ENCODE peak calls at places on chromosomes 16 and 17, in six cellular contexts. K is HepG2, X is endothelial cell of umbilical vein, Z is A549, G is K562, B is GM12878. D is an unnamed sample.

GRCh38 chr17:32742686-32743538 is 134.0 kb downstream of the MYO1D start:
- DNase-seq in K (no peak), Z (no peak), X (peak), G (no peak), B (no peak), D (no peak)

GRCh38 chr16:66420396-66420795 is 6.7 kb upstream of the BEAN1 start:
- DNase-seq in K (no peak), X (no peak), Z (no peak), B (no peak), G (no peak), D (no peak)

GRCh38 chr17:1360975-1361374 is 39.0 kb downstream of the YWHAE start:
- DNase-seq in K (no peak), B (no peak), Z (no peak), X (no peak), G (no peak), D (no peak)

GRCh38 chr17:77429985-77430752 is 289.4 kb downstream of the SEC14L1 start:
- DNase-seq in B (no peak), K (peak), G (peak), Z (peak), X (peak), D (peak)

GRCh38 chr16:4966736-4967453 is 8.8 kb downstream of the SEC14L5 start:
- DNase-seq in Z (no peak), G (no peak), K (no peak), X (no peak), B (no peak), D (no peak)

GRCh38 chr16:75096730-75097129 is 19.9 kb downstream of the LDHD start:
- DNase-seq in G (peak), Z (peak), K (no peak), X (no peak), B (no peak), D (no peak)

GRCh38 chr17:15502315-15503112 is 35.1 kb upstream of the CDRT4 start:
- DNase-seq in G (peak), K (peak), B (no peak), X (peak), Z (peak), D (peak)

GRCh38 chr16:78594191-78594590 is 494.7 kb downstream of the WWOX start:
- DNase-seq in Z (no peak), B (no peak), X (no peak), K (no peak), G (no peak), D (no peak)

GRCh38 chr16:56265184-56265583 is 73.9 kb downstream of the GNAO1 start:
- DNase-seq in Z (no peak), G (no peak), X (no peak), B (no peak), K (no peak), D (no peak)

GRCh38 chr17:82230627-82231311 is 1.9 kb downstream of the SLC16A3 start:
- DNase-seq in B (no peak), K (peak), X (peak), G (peak), Z (peak), D (peak)

GRCh38 chr17:8941980-8942617 is 23.4 kb downstream of the PIK3R5 start:
- DNase-seq in G (no peak), X (no peak), Z (no peak), B (no peak), K (no peak), D (no peak)

GRCh38 chr17:1643293-1643998 is 2.1 kb downstream of the SCARF1 start:
- DNase-seq in G (no peak), Z (peak), B (no peak), K (no peak), X (no peak), D (peak)

GRCh38 chr17:10429416-10430045 is 7.8 kb upstream of the MYH8 start:
- DNase-seq in B (no peak), X (no peak), G (no peak), K (no peak), Z (no peak), D (no peak)

GRCh38 chr16:59021751-59022150 is 287.6 kb upstream of the GOT2 start:
- DNase-seq in K (no peak), B (no peak), X (no peak), Z (peak), G (no peak), D (no peak)

GRCh38 chr17:66850692-66851091 is 15.8 kb downstream of the CACNG5 start:
- DNase-seq in X (no peak), Z (no peak), B (no peak), G (no peak), K (no peak), D (no peak)

GRCh38 chr17:66858182-66859083 is 23.5 kb downstream of the CACNG5 start:
- DNase-seq in X (no peak), G (no peak), B (no peak), Z (no peak), K (no peak), D (no peak)

GRCh38 chr17:66849851-66850580 is 15.1 kb downstream of the CACNG5 start:
- DNase-seq in K (no peak), Z (no peak), X (no peak), G (no peak), B (no peak), D (no peak)

GRCh38 chr17:66860204-66860603 is 25.3 kb downstream of the CACNG5 start:
- DNase-seq in K (no peak), Z (no peak), G (no peak), X (no peak), B (no peak), D (no peak)

DNA sequence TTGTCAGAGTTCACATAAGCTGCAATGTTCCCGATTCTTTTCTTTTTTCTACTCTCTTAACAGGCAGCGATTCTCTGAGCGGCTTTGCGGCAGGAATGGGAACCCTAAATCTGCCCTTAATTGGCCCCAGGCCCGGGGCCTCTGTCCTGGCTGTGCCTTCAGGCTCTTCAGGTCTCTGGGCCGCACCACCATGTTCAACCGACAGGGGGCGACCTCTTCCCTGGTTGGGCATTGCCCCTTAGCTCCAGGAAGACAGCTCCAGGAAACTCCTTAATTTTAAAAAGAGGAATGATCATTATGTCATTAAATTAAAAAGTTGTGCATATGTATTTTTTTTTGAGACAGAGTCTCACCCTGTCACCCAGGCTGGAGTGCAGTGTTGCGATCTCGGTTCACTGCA is 20.3 kb downstream of the CACNG5 start:
- DNase-seq in X (no peak), G (peak), K (no peak), B (no peak), Z (no peak), D (peak)
- TF ChIP-seq MYC in X (no peak), G (no peak), K (no peak), B (no peak), Z (no peak), D (no peak)

DNA sequence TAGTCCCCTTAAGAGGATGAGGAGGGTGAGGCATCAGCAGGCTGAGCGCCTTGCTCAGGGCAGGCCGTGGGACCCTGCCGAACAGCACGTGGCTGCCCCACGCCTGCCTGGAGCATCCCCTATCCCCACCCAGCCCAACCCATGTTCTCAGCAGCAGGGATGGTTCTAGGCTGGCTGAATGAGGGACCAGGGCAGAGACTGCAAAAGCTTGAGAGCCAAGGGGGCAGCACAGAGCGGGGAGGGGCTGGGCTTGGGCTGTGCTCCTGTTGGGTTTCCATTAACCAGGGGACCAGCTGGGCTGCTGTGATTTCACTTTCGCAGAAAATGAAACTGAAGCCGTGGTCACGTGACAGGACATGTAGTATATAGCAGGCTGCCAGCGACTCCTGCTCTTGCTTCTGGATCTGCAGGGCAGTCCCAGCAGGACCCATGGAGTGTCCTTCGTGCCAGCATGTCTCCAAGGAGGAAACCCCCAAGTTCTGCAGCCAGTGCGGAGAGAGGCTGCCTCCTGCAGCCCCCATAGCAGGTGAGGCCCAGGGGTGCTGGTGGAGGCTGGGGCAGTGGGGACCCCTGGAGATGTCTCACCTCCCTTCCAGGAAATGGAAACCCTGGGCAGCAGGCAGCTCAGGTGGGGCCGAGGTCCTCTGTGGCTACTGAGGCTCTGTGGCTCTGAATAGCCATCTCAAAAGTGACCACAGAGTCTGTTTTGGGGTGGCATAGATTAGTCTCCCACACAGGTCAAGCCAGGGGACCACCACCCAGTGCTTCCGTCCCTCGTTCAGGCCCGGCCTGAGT is 2.8 kb downstream of the RNF213 start:
- DNase-seq in X (peak), K (peak), G (no peak), B (peak), Z (peak), D (peak)
- TF ChIP-seq POLR2A in X (peak), K (peak), G (no peak), B (peak), Z (peak), D (no peak)

GRCh38 chr17:73309727-73310555 is 1.9 kb downstream of the CDC42EP4 start:
- DNase-seq in K (no peak), B (no peak), X (peak), Z (no peak), G (no peak), D (peak)

GRCh38 chr17:73311781-73312641 is at the start of gene CDC42EP4:
- DNase-seq in Z (peak), X (peak), B (no peak), K (peak), G (peak), D (peak)

GRCh38 chr17:73313526-73314127 is 1.8 kb upstream of the CDC42EP4 start:
- DNase-seq in X (no peak), G (no peak), K (no peak), Z (no peak), B (no peak), D (peak)

GRCh38 chr17:73308017-73308823 is 3.6 kb downstream of the CDC42EP4 start:
- DNase-seq in B (no peak), G (peak), Z (peak), X (peak), K (peak), D (peak)

DNA sequence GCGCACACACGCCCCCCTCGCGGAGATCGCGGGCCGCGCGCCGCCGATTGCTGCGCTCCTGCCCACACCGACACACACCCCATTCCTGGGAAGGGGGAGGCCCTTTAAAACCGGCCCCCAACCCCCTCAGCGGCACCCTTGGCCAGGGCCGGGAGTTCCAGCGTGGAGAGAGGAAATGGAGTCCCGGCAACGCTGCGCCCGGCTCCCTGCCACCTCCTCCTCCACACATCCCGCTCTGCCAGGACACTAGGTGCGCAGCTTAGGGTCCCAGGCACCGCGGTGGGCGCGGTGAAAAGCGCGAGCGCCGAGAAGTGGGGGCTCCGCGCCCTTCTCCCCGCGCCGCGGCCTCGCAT is 397 bp downstream of the CDC42EP4 start:
- DNase-seq in K (no peak), G (peak), X (no peak), Z (no peak), B (no peak), D (no peak)
- TF ChIP-seq MAX in K (peak), G (no peak), X (no peak), Z (no peak), B (no peak), D (no peak)

GRCh38 chr17:64148017-64148631 is 18.2 kb upstream of the ERN1 start:
- DNase-seq in X (peak), K (peak), B (no peak), Z (no peak), G (no peak), D (peak)
- TF ChIP-seq MYC in X (no peak), K (no peak), B (no peak), Z (no peak), G (no peak), D (no peak)

GRCh38 chr16:31186176-31186575 is 6.2 kb downstream of the FUS start:
- DNase-seq in X (no peak), G (peak), B (no peak), K (no peak), Z (no peak), D (peak)
- TF ChIP-seq POLR2A in X (peak), G (no peak), B (no peak), K (no peak), Z (no peak), D (no peak)

GRCh38 chr17:60640503-60640902 is 37.1 kb upstream of the BCAS3 start:
- DNase-seq in G (no peak), X (peak), Z (peak), B (no peak), K (peak), D (peak)
- TF ChIP-seq MAX in G (no peak), X (no peak), Z (no peak), B (no peak), K (no peak), D (no peak)

GRCh38 chr16:450800-451512 is 25.5 kb downstream of the RAB11FIP3 start:
- DNase-seq in B (no peak), K (peak), X (no peak), G (no peak), Z (no peak), D (no peak)
- TF ChIP-seq MYC in B (no peak), K (no peak), X (no peak), G (no peak), Z (no peak), D (no peak)

DNA sequence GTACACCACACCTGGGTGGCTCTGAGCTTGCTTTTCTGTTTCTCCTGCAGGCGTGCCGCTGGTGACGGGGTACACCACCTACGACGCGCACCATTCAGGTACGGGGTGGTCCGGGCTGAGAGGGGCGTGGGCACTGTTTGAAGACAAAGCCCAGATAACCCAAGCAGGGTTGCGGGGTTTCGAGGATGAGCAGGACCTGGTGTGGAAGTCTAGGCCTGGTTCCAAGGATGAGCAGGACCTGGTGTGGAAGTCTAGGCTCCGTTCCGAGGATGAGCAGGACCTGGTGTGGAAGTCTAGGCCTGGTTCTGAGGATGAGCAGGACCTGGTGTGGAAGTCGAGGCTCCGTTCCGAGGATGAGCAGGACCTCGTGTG is 15.4 kb downstream of the IRF8 start:
- DNase-seq in K (no peak), B (no peak), G (no peak), X (no peak), Z (no peak), D (no peak)
- TF ChIP-seq POLR2A in K (no peak), B (no peak), G (no peak), X (no peak), Z (no peak), D (no peak)

GRCh38 chr17:75168998-75169397 is 13.8 kb downstream of the SUMO2 start:
- DNase-seq in G (no peak), X (no peak), B (no peak), K (no peak), Z (no peak), D (no peak)
- TF ChIP-seq MAX in G (no peak), X (no peak), B (no peak), K (no peak), Z (no peak), D (no peak)

GRCh38 chr16:47624563-47624962 is 163.4 kb downstream of the PHKB start:
- DNase-seq in B (no peak), K (no peak), G (no peak), X (no peak), Z (no peak), D (no peak)
- TF ChIP-seq MYC in B (no peak), K (no peak), G (no peak), X (no peak), Z (no peak), D (no peak)

D was measured in NB4.